ENCODE peak calls at places on chromosomes 13 and 19, in nine cellular contexts. I, Y, W, S, P, O, L, J and M are unnamed samples. For H3K27me3, the result is how much of the 10 kb centered on the place peaks cover.

GRCh38 chr13:52128714-52129700 is at the start of gene NEK5:
- DNase-seq in Y (peak), L (peak), S (peak), W (peak), O (peak), J (peak), I (peak), P (peak), M (no peak)

GRCh38 chr19:6718741-6719539 is 1.5 kb downstream of the C3 start:
- DNase-seq in J (peak), L (no peak), S (no peak), Y (no peak), I (no peak), W (peak), O (peak), P (peak), M (no peak)

GRCh38 chr19:28472843-28473242 is 740.1 kb downstream of the UQCRFS1 start:
- DNase-seq in O (no peak), S (no peak), Y (no peak), L (no peak), W (no peak), J (no peak), I (no peak), P (peak), M (no peak)

GRCh38 chr19:31436121-31436776 is 87.0 kb upstream of the TSHZ3 start:
- DNase-seq in J (no peak), P (no peak), O (no peak), L (no peak), W (no peak), Y (no peak), I (peak), S (no peak), M (no peak)

GRCh38 chr13:112181336-112182051 is 114.5 kb downstream of the SOX1 start:
- DNase-seq in L (no peak), W (no peak), J (no peak), S (no peak), I (no peak), Y (no peak), O (no peak), P (no peak), M (no peak)

GRCh38 chr19:13430790-13431582 is 75.3 kb downstream of the CACNA1A start:
- DNase-seq in S (no peak), I (peak), P (no peak), O (peak), W (peak), L (no peak), Y (peak), J (peak), M (no peak)

GRCh38 chr13:22748866-22749586 is 431.8 kb upstream of the SGCG start:
- DNase-seq in W (no peak), S (no peak), L (no peak), Y (no peak), P (no peak), O (no peak), I (no peak), J (no peak), M (no peak)

GRCh38 chr13:110400786-110401533 is 93.9 kb downstream of the COL4A2 start:
- DNase-seq in J (no peak), I (peak), S (no peak), Y (no peak), O (no peak), P (no peak), W (no peak), L (peak), M (no peak)

GRCh38 chr13:64332048-64332447 is 2898.1 kb downstream of the PCDH9 start:
- DNase-seq in P (no peak), W (no peak), O (no peak), S (no peak), J (no peak), L (no peak), I (peak), Y (no peak), M (no peak)

GRCh38 chr19:28710278-28710677 is 502.7 kb downstream of the UQCRFS1 start:
- DNase-seq in J (no peak), O (peak), L (no peak), I (peak), S (no peak), Y (no peak), W (no peak), P (no peak), M (no peak)

GRCh38 chr13:25911020-25911419 is 140.8 kb downstream of the SHISA2 start:
- DNase-seq in P (no peak), Y (no peak), L (no peak), W (no peak), O (no peak), S (no peak), J (no peak), I (no peak), M (no peak)

GRCh38 chr13:34129422-34129821 is 311.5 kb downstream of the RFC3 start:
- DNase-seq in O (no peak), S (no peak), L (no peak), W (no peak), P (no peak), I (no peak), J (no peak), Y (no peak), M (no peak)

GRCh38 chr13:110371550-110372465 is 64.7 kb downstream of the COL4A2 start:
- DNase-seq in W (peak), P (no peak), L (peak), I (peak), J (no peak), Y (no peak), S (no peak), O (no peak), M (no peak)

GRCh38 chr19:47436712-47437401 is 17.5 kb upstream of the MEIS3 start:
- DNase-seq in Y (peak), S (peak), O (peak), J (peak), L (peak), I (peak), W (peak), P (peak), M (no peak)

GRCh38 chr13:102470283-102470920 is 68.6 kb upstream of the FGF14 start:
- DNase-seq in I (no peak), O (no peak), W (no peak), P (no peak), L (no peak), Y (no peak), S (no peak), J (no peak), M (no peak)

GRCh38 chr13:51286135-51287002 is 53.1 kb upstream of the SERPINE3 start:
- DNase-seq in S (peak), P (peak), O (peak), Y (peak), W (peak), J (peak), I (peak), L (peak), M (no peak)

GRCh38 chr13:112974676-112975075 is 5.7 kb downstream of the MCF2L start:
- DNase-seq in O (no peak), L (no peak), W (no peak), Y (no peak), I (no peak), P (peak), S (no peak), J (no peak), M (no peak)

GRCh38 chr19:33621811-33622504 is at the start of gene CHST8:
- DNase-seq in L (no peak), Y (no peak), I (no peak), P (peak), W (peak), O (no peak), J (peak), S (no peak), M (no peak)

GRCh38 chr19:7658219-7658686 is 10.6 kb upstream of the RETN start:
- DNase-seq in L (no peak), Y (no peak), S (no peak), P (no peak), I (no peak), W (no peak), O (no peak), J (no peak), M (no peak)

GRCh38 chr19:13027557-13027956 is 32.3 kb downstream of the NFIX start:
- DNase-seq in Y (no peak), L (no peak), J (no peak), S (no peak), W (no peak), P (no peak), I (no peak), O (no peak), M (no peak)

GRCh38 chr19:53530622-53531021 is 7.3 kb upstream of the ZNF331 start:
- DNase-seq in O (no peak), L (no peak), P (no peak), S (no peak), Y (no peak), I (no peak), J (no peak), W (no peak), M (no peak)

GRCh38 chr13:48316826-48317510 is 13.4 kb downstream of the RB1 start:
- DNase-seq in W (no peak), I (no peak), P (peak), S (no peak), Y (no peak), O (no peak), L (no peak), J (no peak), M (no peak)

GRCh38 chr13:32824671-32825070 is 191.6 kb upstream of the KL start:
- DNase-seq in Y (no peak), S (no peak), W (no peak), L (no peak), I (peak), J (no peak), P (no peak), O (no peak), M (no peak)

GRCh38 chr19:55086730-55087541 is 11.3 kb downstream of the EPS8L1 start:
- DNase-seq in W (peak), O (no peak), S (peak), L (peak), P (peak), I (peak), Y (peak), J (peak), M (no peak)

GRCh38 chr19:50178859-50179537 is 15.9 kb upstream of the IZUMO2 start:
- DNase-seq in W (no peak), S (no peak), P (no peak), I (no peak), L (no peak), O (no peak), Y (no peak), J (no peak), M (no peak)

GRCh38 chr13:110557082-110557481 is 4.4 kb downstream of the RAB20 start:
- DNase-seq in W (no peak), L (no peak), J (no peak), Y (no peak), I (no peak), O (no peak), P (no peak), S (no peak), M (no peak)

GRCh38 chr19:7699422-7700127 is 2.4 kb downstream of the FCER2 start:
- DNase-seq in J (no peak), S (no peak), P (no peak), I (no peak), O (no peak), W (no peak), Y (no peak), L (no peak), M (no peak)

GRCh38 chr19:41551711-41552110 is 24.3 kb upstream of the CEACAM21 start:
- DNase-seq in P (no peak), J (no peak), W (no peak), L (no peak), Y (no peak), S (no peak), I (no peak), O (no peak), M (no peak)

GRCh38 chr13:23516190-23516589 is 54.0 kb upstream of the TNFRSF19 start:
- DNase-seq in W (no peak), J (no peak), O (no peak), Y (no peak), I (no peak), L (no peak), S (no peak), P (no peak), M (no peak)

GRCh38 chr13:35927554-35927953 is 203.6 kb downstream of the DCLK1 start:
- DNase-seq in P (no peak), I (peak), L (peak), J (no peak), Y (no peak), O (no peak), S (no peak), W (no peak), M (no peak)

GRCh38 chr19:28289294-28290063 is 923.5 kb downstream of the UQCRFS1 start:
- DNase-seq in I (no peak), O (no peak), J (no peak), S (no peak), W (peak), Y (peak), L (no peak), P (no peak), M (no peak)

GRCh38 chr13:75489502-75490263 is 7.7 kb upstream of the TBC1D4 start:
- DNase-seq in L (no peak), P (no peak), I (peak), O (peak), Y (no peak), S (no peak), W (peak), J (no peak), M (no peak)

GRCh38 chr19:51022526-51022925 is 3.0 kb upstream of the KLK10 start:
- DNase-seq in S (no peak), P (no peak), J (no peak), W (no peak), I (no peak), L (no peak), Y (no peak), O (no peak), M (no peak)

GRCh38 chr19:17107546-17108452 is 32.2 kb downstream of the MYO9B start:
- DNase-seq in Y (peak), J (peak), S (peak), I (peak), P (peak), L (peak), W (peak), O (peak), M (no peak)

DNA sequence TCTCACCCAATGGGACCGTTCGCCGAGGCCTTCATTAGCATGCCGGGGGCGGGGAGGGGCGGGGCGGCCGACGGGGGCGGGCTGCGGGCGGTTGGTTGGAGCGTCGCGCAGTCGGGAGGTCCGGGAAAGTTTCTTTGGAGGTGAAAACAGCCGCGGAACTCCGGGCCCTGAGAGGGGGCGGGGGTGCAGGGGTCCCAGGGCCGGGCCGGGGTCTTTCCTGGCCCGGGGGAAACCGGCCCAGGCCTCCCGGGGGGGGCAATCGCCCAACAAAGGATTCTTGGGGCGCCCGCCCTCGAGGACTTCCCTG is at the start of gene HMG20B:
- DNase-seq in Y (no peak), P (no peak), J (no peak), S (no peak), W (no peak), O (no peak), I (no peak), L (no peak), M (no peak)
- TF ChIP-seq POLR2A in Y (no peak), P (no peak), J (no peak), S (peak), W (no peak), O (no peak), I (peak), L (peak), M (peak)

DNA sequence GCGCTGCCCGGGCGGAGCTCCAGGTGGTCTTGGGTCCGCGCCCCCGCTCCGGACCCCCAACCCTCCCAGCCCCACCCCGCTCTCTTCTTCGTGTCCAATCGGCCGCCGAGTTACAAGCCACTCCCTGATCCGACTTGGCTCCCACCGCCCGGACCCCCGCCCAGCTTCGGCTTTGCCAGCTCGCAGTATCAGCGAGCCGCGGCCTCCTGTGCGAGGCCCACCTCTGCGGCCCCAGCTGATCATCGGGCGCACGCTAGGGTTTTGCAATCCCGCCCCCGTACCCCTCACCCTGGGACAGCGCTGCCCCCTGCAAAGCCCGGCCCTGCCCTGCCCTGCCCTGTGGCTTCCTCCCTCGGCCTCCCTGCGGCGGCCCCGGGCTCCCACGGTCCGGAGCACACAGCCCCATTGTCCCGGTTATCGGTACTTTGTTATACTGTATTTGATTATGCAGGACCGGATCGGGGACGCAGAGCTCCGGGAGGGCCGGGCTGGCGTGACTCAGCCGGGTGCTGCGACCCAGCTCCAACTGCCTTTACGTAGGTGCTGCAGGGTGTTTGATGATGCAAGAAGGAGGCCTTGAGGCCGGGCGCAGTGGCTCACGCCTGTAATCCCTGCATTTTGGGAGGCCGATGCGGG is 597 bp upstream of the LPAR2 start:
- DNase-seq in W (peak), P (no peak), Y (peak), I (peak), J (peak), O (no peak), L (no peak), S (no peak), M (no peak)
- H3K27me3 ChIP-seq in W (under half), P (under half), Y (under half), I (under half), J (under half), O (under half), L (under half), S (under half), M (under half)

DNA sequence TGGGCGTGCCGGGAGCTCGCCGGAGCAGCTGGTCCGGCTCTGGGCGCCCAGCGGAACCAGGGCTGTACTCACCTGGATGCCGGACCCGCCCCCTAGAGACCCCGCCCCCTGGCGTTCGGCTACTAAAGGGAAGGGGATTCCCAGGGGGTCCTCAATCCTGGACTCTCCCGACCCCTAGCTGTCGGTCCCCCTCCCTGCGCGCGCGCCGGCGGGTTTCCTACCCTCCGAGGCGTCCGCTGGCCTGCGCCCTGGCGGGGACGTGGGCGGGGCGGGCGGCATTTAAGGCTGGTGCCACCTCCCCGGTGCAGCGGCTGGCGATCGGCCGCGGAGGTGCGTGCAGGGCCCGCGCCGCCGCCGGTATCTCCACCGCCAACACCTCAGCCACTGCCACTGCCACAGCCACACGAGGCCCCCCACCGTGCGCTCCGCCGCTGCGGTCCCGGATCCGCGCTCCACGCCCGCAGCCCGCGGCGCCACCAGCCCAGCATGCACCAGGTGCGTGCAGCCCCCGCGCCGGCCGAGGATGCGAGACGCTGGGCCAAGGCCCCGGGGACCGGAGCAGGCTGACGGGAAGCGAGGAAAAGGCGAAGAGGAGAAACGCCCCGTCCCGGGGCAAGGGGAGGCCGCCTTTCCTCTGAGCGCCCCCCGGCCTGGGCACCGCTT is at the start of gene ATP12A:
- DNase-seq in S (no peak), P (no peak), L (no peak), W (peak), O (no peak), I (no peak), J (no peak), Y (peak), M (no peak)
- H3K4me3 ChIP-seq in S (peak), P (peak), L (no peak), W (peak), O (no peak), I (no peak), J (peak), Y (peak), M (peak)

GRCh38 chr13:45340422-45341033 is 455 bp downstream of the TPT1 start:
- DNase-seq in J (peak), O (peak), L (peak), W (peak), S (peak), Y (peak), I (peak), P (peak), M (peak)
- TF ChIP-seq POLR2A in J (peak), O (no peak), L (no peak), W (peak), S (no peak), Y (no peak), I (peak), P (no peak), M (no peak)